ENCODE peak calls at places on chromosomes 12 and 14, in seven cellular contexts. V is foreskin fibroblast, D is mesothelial cell of epicardium, M is GM10248, F is BJ, Y is HCT116, T is AG09319. S is an unnamed sample.

GRCh38 chr14:59424707-59425106 is 40.5 kb downstream of the GPR135 start:
- DNase-seq in V (no peak), D (no peak), M (no peak), F (no peak), Y (no peak), T (no peak), S (no peak)

GRCh38 chr12:54984602-54985376 is at the start of gene TESPA1:
- DNase-seq in V (no peak), D (no peak), M (peak), F (no peak), Y (no peak), T (no peak), S (no peak)

GRCh38 chr12:94282675-94283074 is 134.3 kb downstream of the PLXNC1 start:
- DNase-seq in V (no peak), D (no peak), M (no peak), F (no peak), Y (no peak), T (no peak), S (no peak)

GRCh38 chr14:66539034-66539433 is 31.1 kb downstream of the GPHN start:
- DNase-seq in V (no peak), D (no peak), M (peak), F (no peak), Y (no peak), T (no peak), S (no peak)

GRCh38 chr14:91059576-91060471 is 617 bp downstream of the RPS6KA5 start:
- DNase-seq in V (no peak), D (peak), M (peak), F (no peak), Y (no peak), T (no peak), S (peak)

GRCh38 chr14:50792634-50793068 is 38.3 kb downstream of the NIN start:
- DNase-seq in V (no peak), D (no peak), M (no peak), F (no peak), Y (no peak), T (no peak), S (no peak)

GRCh38 chr12:94098466-94098865 is 49.9 kb upstream of the PLXNC1 start:
- DNase-seq in V (peak), D (no peak), M (no peak), F (no peak), Y (no peak), T (no peak), S (peak)

GRCh38 chr12:108833355-108833733 is 24.0 kb downstream of the SSH1 start:
- DNase-seq in V (peak), D (no peak), M (no peak), F (peak), Y (peak), T (no peak), S (peak)

GRCh38 chr14:59116984-59117415 is 71.5 kb upstream of the DAAM1 start:
- DNase-seq in V (no peak), D (no peak), M (no peak), F (peak), Y (peak), T (no peak), S (no peak)

GRCh38 chr12:56127888-56128668 is at the start of gene ESYT1:
- DNase-seq in V (peak), D (peak), M (peak), F (peak), Y (peak), T (peak), S (peak)
- TF ChIP-seq CTCF in V (no peak), D (no peak), M (no peak), F (peak), Y (no peak), T (no peak), S (no peak)

GRCh38 chr12:98469108-98469507 is 46.3 kb upstream of the TMPO start:
- DNase-seq in V (no peak), D (no peak), M (no peak), F (no peak), Y (no peak), T (no peak), S (no peak)
- TF ChIP-seq CTCF in V (no peak), D (no peak), M (no peak), F (no peak), Y (no peak), T (no peak), S (no peak)

GRCh38 chr12:99390707-99391106 is 256.8 kb upstream of the GARIN6 start:
- DNase-seq in V (no peak), D (no peak), M (peak), F (no peak), Y (no peak), T (no peak), S (peak)
- TF ChIP-seq CTCF in V (no peak), D (peak), M (peak), F (peak), Y (peak), T (peak), S (peak)

DNA sequence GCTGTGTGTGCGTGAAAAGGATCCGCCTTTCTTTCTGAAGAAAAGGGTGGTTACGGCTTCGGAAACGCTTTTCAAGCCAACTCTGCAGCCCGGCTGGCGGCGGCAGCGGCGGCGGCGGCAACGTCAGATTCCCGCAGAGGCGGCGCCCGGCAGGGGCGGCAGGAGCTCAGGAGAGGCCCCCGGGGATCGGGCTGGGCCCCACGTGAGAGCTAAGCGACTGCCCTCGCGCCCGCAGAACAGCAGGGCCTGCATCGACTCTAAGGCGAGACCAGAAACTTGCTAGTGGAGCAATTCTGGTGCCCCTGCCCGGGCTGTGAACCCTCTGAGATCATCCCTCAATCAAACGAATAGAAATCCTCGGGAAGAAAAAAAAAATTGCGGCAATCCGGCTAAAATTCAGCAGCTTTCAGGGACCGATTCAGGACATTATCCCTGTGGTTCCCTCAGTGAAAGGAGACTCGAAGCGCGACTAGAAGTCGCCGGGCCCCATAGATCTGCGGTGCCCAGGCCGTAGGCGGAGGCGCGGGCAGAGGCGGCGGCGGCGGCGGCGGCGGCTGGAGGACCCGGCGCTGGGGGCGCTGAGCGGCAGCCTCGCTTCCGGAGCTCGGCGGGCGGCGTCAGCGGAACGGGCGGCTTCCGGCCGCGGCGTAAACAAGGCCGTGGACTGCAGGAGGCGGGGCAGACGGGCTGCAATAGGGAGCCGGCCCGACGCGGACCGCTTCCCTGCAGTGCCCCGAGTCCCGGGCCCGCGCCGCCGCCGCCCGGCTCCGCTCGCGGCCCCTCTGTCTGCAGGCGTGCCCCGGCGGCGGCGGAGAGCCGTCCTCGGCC is at the start of gene KLHDC2:
- DNase-seq in V (peak), D (peak), M (peak), F (peak), Y (peak), T (peak), S (peak)
- TF ChIP-seq CTCF in V (no peak), D (peak), M (peak), F (no peak), Y (peak), T (no peak), S (no peak)

DNA sequence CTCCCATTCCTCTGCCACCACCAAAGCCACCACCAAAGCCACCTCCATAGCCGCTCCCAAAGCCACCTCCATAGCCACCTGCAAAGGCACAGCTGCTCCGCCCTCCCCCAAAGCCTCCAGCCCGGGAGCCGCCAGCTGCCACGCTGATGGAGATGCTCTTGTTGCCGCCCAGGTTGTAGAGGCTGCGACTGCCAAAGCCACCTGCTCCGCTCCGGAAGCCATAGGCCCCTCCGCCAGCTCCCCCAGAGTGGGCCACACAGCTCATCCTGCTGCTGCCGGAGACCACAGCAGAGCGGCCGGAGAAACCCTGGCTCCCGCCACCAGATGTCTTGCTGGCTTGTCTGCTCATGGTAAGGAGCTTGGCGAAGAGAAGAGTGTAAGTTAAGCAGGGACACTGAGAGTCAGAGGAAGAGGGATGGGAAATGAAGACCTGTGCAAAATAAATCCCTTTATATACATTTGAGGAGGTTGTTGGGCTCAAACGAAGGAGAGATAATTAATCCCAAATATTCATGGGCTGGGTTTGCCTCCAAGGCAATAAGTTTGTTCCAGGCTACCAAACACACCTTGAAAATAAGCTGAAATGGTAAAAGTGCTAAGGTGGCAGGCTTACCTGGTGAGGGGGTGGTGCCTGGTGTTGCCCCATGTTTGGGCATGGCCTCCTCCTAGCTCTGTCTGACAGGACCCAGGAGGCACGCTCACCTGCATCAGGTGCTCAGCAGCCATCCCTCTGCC is at the start of gene KRT3:
- DNase-seq in V (no peak), D (no peak), M (no peak), F (no peak), Y (no peak), T (no peak), S (no peak)
- TF ChIP-seq CTCF in V (no peak), D (no peak), M (no peak), F (no peak), Y (no peak), T (no peak), S (no peak)

DNA sequence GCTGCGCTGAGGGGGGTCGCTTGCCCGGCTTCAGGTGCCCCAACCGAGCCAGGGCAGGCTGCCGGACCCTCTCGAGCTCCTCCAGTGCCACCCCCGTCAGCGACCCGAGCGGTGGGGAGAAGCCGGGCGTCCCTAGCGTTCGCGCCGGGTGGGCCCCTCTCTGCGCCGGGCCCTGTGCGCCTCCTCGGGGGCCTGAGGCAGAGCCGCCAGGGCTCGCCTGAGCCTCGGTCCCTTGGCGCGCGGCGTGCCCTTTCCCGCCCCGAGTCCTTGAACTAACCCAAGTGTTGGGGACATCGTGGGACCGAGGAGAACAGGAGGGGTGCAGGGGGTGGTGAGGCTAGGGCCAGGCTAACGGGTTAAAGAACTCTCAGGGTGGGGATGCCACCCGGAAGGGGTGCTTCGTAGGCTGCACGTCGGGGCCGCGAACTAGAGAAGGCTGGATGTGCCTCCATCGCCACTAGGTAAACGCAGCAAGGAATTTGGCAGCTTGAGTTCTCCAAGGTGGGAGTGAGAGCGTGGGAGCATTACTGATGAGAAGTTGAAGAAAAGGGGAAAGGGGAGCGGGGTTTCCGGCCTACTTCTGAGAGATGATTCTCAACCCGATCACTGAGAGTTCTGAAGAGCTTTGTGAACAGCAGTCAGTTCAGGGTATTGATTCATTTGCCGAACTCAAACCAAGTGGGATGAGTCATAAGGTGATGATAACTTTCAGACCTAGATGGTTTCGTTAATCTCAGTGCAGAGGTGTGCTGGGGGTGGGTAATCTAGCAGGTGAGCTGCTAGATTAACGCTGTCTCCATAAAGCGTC is 618 bp downstream of the RNF34 start:
- DNase-seq in V (peak), D (peak), M (peak), F (no peak), Y (peak), T (no peak), S (peak)
- TF ChIP-seq CTCF in V (no peak), D (no peak), M (no peak), F (no peak), Y (no peak), T (no peak), S (no peak)

GRCh38 chr14:102928412-102929348 is 6.2 kb downstream of the AMN start:
- DNase-seq in V (peak), D (peak), M (peak), F (no peak), Y (peak), T (no peak), S (no peak)

GRCh38 chr14:102929349-102930137 is 7.1 kb downstream of the AMN start:
- DNase-seq in V (no peak), D (no peak), M (no peak), F (no peak), Y (no peak), T (no peak), S (no peak)

GRCh38 chr14:102930753-102931579 is 8.5 kb downstream of the AMN start:
- DNase-seq in V (peak), D (no peak), M (no peak), F (no peak), Y (peak), T (no peak), S (peak)

GRCh38 chr14:102931580-102932285 is 9.3 kb downstream of the AMN start:
- DNase-seq in V (no peak), D (no peak), M (no peak), F (no peak), Y (no peak), T (no peak), S (no peak)

DNA sequence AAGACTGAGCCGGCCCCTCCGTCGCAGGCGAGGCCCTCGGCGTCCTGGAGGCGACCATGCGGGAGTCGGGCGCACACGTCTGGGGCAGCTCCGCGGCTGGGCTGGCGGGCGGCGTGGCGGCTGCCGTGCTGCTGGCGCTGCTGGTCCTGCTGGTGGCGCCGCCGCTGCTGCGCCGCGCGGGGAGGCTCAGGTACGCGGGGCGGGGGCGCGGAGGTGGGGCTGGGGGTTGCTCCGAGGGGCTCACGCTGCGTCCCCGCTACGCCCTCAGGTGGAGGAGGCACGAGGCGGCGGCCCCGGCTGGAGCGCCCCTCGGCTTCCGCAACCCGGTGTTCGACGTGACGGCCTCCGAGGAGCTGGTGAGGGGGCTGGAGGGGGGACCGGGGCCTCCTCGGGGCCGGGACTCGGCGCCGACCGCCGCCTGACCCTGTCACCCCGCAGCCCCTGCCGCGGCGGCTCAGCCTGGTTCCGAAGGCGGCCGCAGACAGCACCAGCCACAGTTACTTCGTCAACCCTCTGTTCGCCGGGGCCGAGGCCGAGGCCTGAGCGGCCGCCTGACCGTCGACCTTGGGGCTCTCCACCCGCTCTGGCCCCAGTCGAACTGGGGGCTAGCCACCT is 7.8 kb downstream of the AMN start:
- DNase-seq in V (no peak), D (no peak), M (no peak), F (no peak), Y (no peak), T (no peak), S (no peak)
- TF ChIP-seq CTCF in V (no peak), D (no peak), M (no peak), F (no peak), Y (no peak), T (no peak), S (no peak)